ENCODE peak calls at places on chromosomes 11 and 22, in five cellular contexts. Q is effector memory CD4-positive, alpha-beta T cell; Z is right atrium auricular region; S is A549; T is ovary. F is an unnamed sample.

GRCh38 chr22:37080438-37080837 is 28.9 kb downstream of the KCTD17 start:
- DNase-seq in Z (no peak), S (no peak), T (no peak), Q (no peak), F (no peak)

GRCh38 chr11:126132319-126132718 is 69.7 kb upstream of the CDON start:
- DNase-seq in S (peak; percentile 49), Z (no peak), T (peak; percentile 69), Q (no peak), F (no peak)

GRCh38 chr11:21405403-21405802 is 736.0 kb downstream of the NELL1 start:
- DNase-seq in Z (no peak), T (no peak), Q (no peak), S (no peak), F (no peak)

GRCh38 chr11:35307221-35307621 is 112.1 kb downstream of the SLC1A2 start:
- DNase-seq in Q (no peak), T (no peak), Z (no peak), S (no peak), F (no peak)

GRCh38 chr22:48554893-48555552 is 1272.7 kb downstream of the BRD1 start:
- DNase-seq in Z (no peak), S (no peak), Q (no peak), T (no peak), F (no peak)

GRCh38 chr11:1557168-1557884 is 14.7 kb downstream of the DUSP8 start:
- DNase-seq in S (no peak), T (no peak), Q (no peak), Z (no peak), F (no peak)

GRCh38 chr11:20158597-20159257 is 1.5 kb downstream of the DBX1 start:
- DNase-seq in S (peak; percentile 28), Z (no peak), Q (no peak), T (peak; percentile 35), F (no peak)

GRCh38 chr11:113167599-113167998 is 146.8 kb upstream of the TTC12 start:
- DNase-seq in S (no peak), T (no peak), Q (no peak), Z (no peak), F (no peak)

GRCh38 chr11:32006799-32007388 is 84.0 kb upstream of the RCN1 start:
- DNase-seq in T (no peak), Z (no peak), Q (no peak), S (peak; percentile 46), F (peak; percentile 41)

GRCh38 chr11:19110290-19110689 is 6.7 kb upstream of the ZDHHC13 start:
- DNase-seq in Q (no peak), T (no peak), Z (no peak), S (no peak), F (no peak)

GRCh38 chr22:50314455-50315288 is 7.2 kb upstream of the PLXNB2 start:
- DNase-seq in T (no peak), Q (peak; percentile 38), Z (no peak), S (no peak), F (no peak)

GRCh38 chr11:126817096-126817495 is 183.5 kb downstream of the KIRREL3 start:
- DNase-seq in T (no peak), S (peak; percentile 7), Z (no peak), Q (no peak), F (no peak)

GRCh38 chr11:67408437-67409200 is 4.7 kb downstream of the TBC1D10C start:
- DNase-seq in Z (no peak), S (no peak), Q (no peak), T (no peak), F (no peak)

GRCh38 chr11:28833169-28833568 is 725.0 kb downstream of the METTL15 start:
- DNase-seq in Q (no peak), T (no peak), S (peak; percentile 41), Z (no peak), F (no peak)

GRCh38 chr11:17405232-17406005 is 17.0 kb upstream of the KCNJ11 start:
- DNase-seq in T (no peak), Z (peak; percentile 77), Q (no peak), S (peak; percentile 64), F (no peak)

GRCh38 chr11:111937859-111938258 is 716 bp downstream of the DIXDC1 start:
- DNase-seq in S (no peak), Q (no peak), Z (peak; percentile 55), T (no peak), F (no peak)

GRCh38 chr11:6531267-6531752 is 34.2 kb downstream of the DNHD1 start:
- DNase-seq in S (peak; percentile 57), Z (no peak), Q (peak; percentile 8), T (no peak), F (no peak)

GRCh38 chr11:76237041-76237649 is 30.8 kb upstream of the WNT11 start:
- DNase-seq in Z (no peak), T (no peak), Q (no peak), S (no peak), F (no peak)

GRCh38 chr22:50704510-50705218 is 32.0 kb downstream of the SHANK3 start:
- DNase-seq in Q (no peak), S (no peak), T (peak; percentile 14), Z (no peak), F (no peak)

GRCh38 chr22:19176175-19176630 is 2.3 kb downstream of the SLC25A1 start:
- DNase-seq in Q (no peak), T (no peak), S (no peak), Z (no peak), F (no peak)

GRCh38 chr22:18057568-18058209 is 20.1 kb upstream of the PEX26 start:
- DNase-seq in Z (peak; percentile 95), Q (no peak), T (peak; percentile 89), S (peak; percentile 85), F (no peak)
- H3K27ac ChIP-seq in Z (peak overlapping the region; percentile 68), Q (no peak overlapping the region), T (peak overlapping the region; percentile 61), S (peak overlapping the region; percentile 92), F (no peak overlapping the region)

GRCh38 chr22:26918236-26918635 is 260.8 kb downstream of the MIAT start:
- DNase-seq in T (no peak), S (peak; percentile 19), Z (no peak), Q (no peak), F (no peak)

GRCh38 chr22:26914786-26915185 is 257.4 kb downstream of the MIAT start:
- DNase-seq in S (no peak), Z (no peak), Q (no peak), T (no peak), F (no peak)

GRCh38 chr22:26912985-26913384 is 255.6 kb downstream of the MIAT start:
- DNase-seq in Z (no peak), S (no peak), Q (no peak), T (no peak), F (no peak)

GRCh38 chr22:26921726-26922125 is 264.3 kb downstream of the MIAT start:
- DNase-seq in Q (no peak), S (no peak), T (no peak), Z (no peak), F (no peak)

DNA sequence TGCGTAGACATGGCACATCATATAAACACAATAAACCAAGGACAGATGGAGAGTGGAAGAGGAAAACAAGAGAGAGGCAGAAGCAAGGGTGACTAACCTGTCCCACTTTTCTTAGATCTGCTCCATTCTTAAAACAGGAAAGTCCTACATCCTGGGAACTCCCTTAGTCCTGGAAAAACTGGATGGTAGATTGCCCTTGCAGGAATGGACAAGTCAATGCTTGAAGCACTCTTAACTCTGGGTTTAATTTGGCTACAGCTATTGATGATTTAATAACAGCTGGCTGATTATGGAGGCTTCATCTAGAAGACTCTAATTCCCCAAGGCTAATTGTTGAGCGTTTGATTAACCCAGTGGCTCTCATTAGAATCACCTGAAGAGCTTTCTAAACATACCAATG is 258.8 kb downstream of the MIAT start:
- DNase-seq in T (no peak), Z (no peak), S (no peak), Q (no peak), F (no peak)
- H3K4me1 ChIP-seq in T (no peaks in the 10 kb centered on the region), Z (no peaks in the 10 kb centered on the region), S (no peaks in the 10 kb centered on the region), Q (no peaks in the 10 kb centered on the region), F (no peaks in the 10 kb centered on the region)

DNA sequence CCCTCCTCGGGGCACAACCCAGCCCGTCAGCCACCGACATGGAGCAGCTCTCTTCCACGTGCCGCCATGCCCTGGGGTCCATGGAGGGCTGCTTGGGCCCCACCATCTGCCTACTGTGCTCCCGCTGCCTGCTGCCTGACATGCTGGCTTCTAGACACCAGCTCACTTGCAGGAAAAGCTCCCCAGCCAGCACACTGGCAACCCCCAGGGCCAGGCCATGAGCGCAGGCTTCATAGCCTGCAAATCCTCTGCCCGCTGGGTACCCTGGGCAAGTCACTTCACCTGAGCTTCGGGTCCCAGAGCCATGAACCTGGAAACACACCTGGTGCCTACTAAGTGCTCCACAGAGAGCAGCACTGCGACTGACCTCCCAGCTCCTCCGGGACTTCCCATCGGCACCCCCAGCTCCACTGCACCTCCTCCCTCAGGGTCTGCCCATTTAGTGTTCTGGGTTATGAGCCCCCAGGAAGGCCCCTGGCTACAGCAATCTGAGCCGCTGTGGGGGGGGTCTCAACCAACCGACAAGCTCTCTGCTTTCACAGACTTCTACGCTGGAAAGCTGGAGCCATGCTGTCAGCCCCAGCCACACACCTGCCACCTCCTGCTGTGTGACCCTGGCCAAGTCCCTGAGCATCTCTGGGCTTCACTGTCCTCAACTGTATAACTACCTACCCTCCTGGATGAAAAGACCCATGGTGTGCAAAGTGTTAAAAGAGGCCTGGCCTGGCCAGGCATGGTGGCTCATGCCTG is 139.2 kb downstream of the CRYBB2 start:
- DNase-seq in S (no peak), T (no peak), Z (no peak), Q (no peak), F (no peak)
- H3K4me3 ChIP-seq in S (no peak overlapping the region), T (no peak overlapping the region), Z (no peak overlapping the region), Q (no peak overlapping the region), F (no peak overlapping the region)

GRCh38 chr11:44765676-44766075 is 38.9 kb downstream of the TSPAN18 start:
- DNase-seq in S (no peak), T (no peak), Z (no peak), Q (no peak), F (no peak)

GRCh38 chr11:44766972-44767278 is 40.2 kb downstream of the TSPAN18 start:
- DNase-seq in Z (peak; percentile 60), S (no peak), T (no peak), Q (no peak), F (no peak)

GRCh38 chr11:44765026-44765595 is 38.3 kb downstream of the TSPAN18 start:
- DNase-seq in Z (peak; percentile 43), S (no peak), T (no peak), Q (no peak), F (no peak)

GRCh38 chr11:44766112-44766971 is 39.6 kb downstream of the TSPAN18 start:
- DNase-seq in Z (peak; percentile 81), Q (no peak), T (peak; percentile 67), S (no peak), F (no peak)

DNA sequence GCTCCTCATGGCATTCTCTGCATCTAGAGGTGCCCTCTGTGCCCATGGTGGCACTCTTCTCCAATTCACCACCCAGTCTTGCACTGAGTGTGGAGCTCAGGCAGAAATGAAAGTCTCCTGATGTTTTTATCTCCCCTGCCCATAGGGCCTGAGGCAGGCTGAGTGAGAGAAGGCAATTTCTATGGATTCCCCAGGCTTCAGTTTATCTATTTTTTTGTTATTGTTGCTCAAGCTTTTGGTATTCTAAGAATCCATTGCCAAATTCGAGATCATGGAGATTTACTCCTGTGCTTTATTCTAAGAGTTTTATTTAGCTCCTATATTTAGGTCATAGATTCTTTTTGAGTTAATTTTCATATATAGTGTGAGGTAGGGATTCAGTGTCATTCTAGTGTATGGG is 40.7 kb downstream of the TSPAN18 start:
- DNase-seq in T (no peak), Q (no peak), Z (peak; percentile 32), S (no peak), F (no peak)
- H3K27ac ChIP-seq in T (peak overlapping the region; percentile 81), Q (no peak overlapping the region), Z (peak overlapping the region; percentile 90), S (no peak overlapping the region), F (no peak overlapping the region)